ENCODE peak calls at places on chromosomes 16 and 17, in five cellular contexts. X, L, Y, U and S are unnamed samples.

GRCh38 chr17:20174588-20175265 is 165.6 kb downstream of the SPECC1 start:
- DNase-seq in X (no peak), L (peak), Y (no peak), U (no peak), S (no peak)

GRCh38 chr16:15778204-15778743 is 78.6 kb downstream of the MYH11 start:
- DNase-seq in X (no peak), L (no peak), Y (no peak), U (no peak), S (no peak)

GRCh38 chr16:50520451-50521245 is 27.5 kb upstream of the NKD1 start:
- DNase-seq in X (no peak), L (no peak), Y (no peak), U (no peak), S (no peak)

GRCh38 chr17:82677353-82677925 is 21.1 kb downstream of the RAB40B start:
- DNase-seq in X (no peak), L (no peak), Y (no peak), U (no peak), S (no peak)

GRCh38 chr17:28871056-28871579 is 16.3 kb downstream of the ERAL1 start:
- DNase-seq in X (peak), L (no peak), Y (peak), U (no peak), S (no peak)

GRCh38 chr16:81558444-81559175 is 114.0 kb downstream of the CMIP start:
- DNase-seq in X (no peak), L (no peak), Y (no peak), U (peak), S (peak)

GRCh38 chr16:20336955-20337354 is 9.6 kb upstream of the GP2 start:
- DNase-seq in X (no peak), L (no peak), Y (no peak), U (no peak), S (no peak)

GRCh38 chr17:7251330-7252175 is at the start of gene CTDNEP1:
- DNase-seq in X (peak), L (peak), Y (peak), U (peak), S (peak)

GRCh38 chr16:23072769-23073549 is 76.3 kb downstream of the USP31 start:
- DNase-seq in X (no peak), L (peak), Y (no peak), U (no peak), S (peak)

GRCh38 chr17:50182783-50183438 is 17.1 kb downstream of the SGCA start:
- DNase-seq in X (no peak), L (no peak), Y (no peak), U (peak), S (no peak)

GRCh38 chr17:28807925-28808641 is 34.5 kb downstream of the FAM222B start:
- DNase-seq in X (no peak), L (peak), Y (no peak), U (no peak), S (no peak)

GRCh38 chr16:35664091-35664693 is 2204.8 kb downstream of the TP53TG3F start:
- DNase-seq in X (no peak), L (no peak), Y (no peak), U (no peak), S (no peak)

GRCh38 chr16:6682142-6682811 is 650.4 kb upstream of the RBFOX1 start:
- DNase-seq in X (no peak), L (no peak), Y (no peak), U (peak), S (peak)

GRCh38 chr16:76956394-76956793 is 234.6 kb upstream of the MON1B start:
- DNase-seq in X (no peak), L (no peak), Y (no peak), U (no peak), S (no peak)

GRCh38 chr17:12514596-12514995 is 151.1 kb upstream of the MYOCD start:
- DNase-seq in X (no peak), L (no peak), Y (no peak), U (no peak), S (no peak)

GRCh38 chr16:87847467-87847784 is 21.9 kb downstream of the SLC7A5 start:
- DNase-seq in X (no peak), L (no peak), Y (no peak), U (peak), S (no peak)

GRCh38 chr16:67713647-67714273 is 5.4 kb downstream of the GFOD2 start:
- DNase-seq in X (no peak), L (no peak), Y (no peak), U (peak), S (no peak)

GRCh38 chr17:59154335-59154720 is 658 bp downstream of the SKA2 start:
- DNase-seq in X (no peak), L (no peak), Y (peak), U (peak), S (peak)

GRCh38 chr17:57874434-57875108 is 24.7 kb upstream of the MRPS23 start:
- DNase-seq in X (no peak), L (peak), Y (no peak), U (peak), S (no peak)

GRCh38 chr17:79087428-79088143 is 13.0 kb downstream of the ENGASE start:
- DNase-seq in X (peak), L (peak), Y (peak), U (no peak), S (peak)

GRCh38 chr16:70770968-70771552 is 29.9 kb downstream of the VAC14 start:
- DNase-seq in X (peak), L (peak), Y (peak), U (no peak), S (peak)

GRCh38 chr17:81702934-81703746 is at the start of gene MRPL12:
- DNase-seq in X (peak), L (peak), Y (peak), U (peak), S (peak)

GRCh38 chr17:78415821-78416301 is 37.4 kb downstream of the PGS1 start:
- DNase-seq in X (no peak), L (no peak), Y (no peak), U (no peak), S (no peak)

GRCh38 chr16:77063617-77064016 is 127.4 kb upstream of the MON1B start:
- DNase-seq in X (no peak), L (no peak), Y (no peak), U (no peak), S (no peak)

GRCh38 chr17:56913000-56913866 is 616 bp downstream of the TRIM25 start:
- DNase-seq in X (no peak), L (no peak), Y (no peak), U (peak), S (peak)

GRCh38 chr16:87411375-87412271 is 19.5 kb downstream of the MAP1LC3B start:
- DNase-seq in X (no peak), L (no peak), Y (no peak), U (peak), S (no peak)